ENCODE peak calls at places on chromosomes 2 and 18, in five cellular contexts. B is epithelial cell of esophagus, Q is A549, Z is AG08395, W is Peyer's patch. A is an unnamed sample.

GRCh38 chr2:26911911-26912861 is 58.3 kb upstream of the MAPRE3 start:
- DNase-seq in B (peak; percentile 16), Q (no peak), Z (no peak), W (no peak), A (no peak)

GRCh38 chr2:81853331-81853730 is 1548.8 kb upstream of the LRRTM1 start:
- DNase-seq in B (peak; percentile 2), Q (no peak), Z (no peak), W (no peak), A (no peak)

GRCh38 chr2:237235383-237236095 is 149.8 kb downstream of the COPS8 start:
- DNase-seq in B (no peak), Q (no peak), Z (peak; percentile 70), W (no peak), A (no peak)

GRCh38 chr2:38406597-38407110 is 29.6 kb upstream of the ATL2 start:
- DNase-seq in B (no peak), Q (no peak), Z (no peak), W (no peak), A (peak; percentile 66)

GRCh38 chr2:23565814-23566213 is 180.8 kb downstream of the KLHL29 start:
- DNase-seq in B (no peak), Q (no peak), Z (no peak), W (no peak), A (no peak)

GRCh38 chr2:85804583-85804982 is 50.8 kb downstream of the ATOH8 start:
- DNase-seq in B (peak; percentile 18), Q (peak; percentile 66), Z (peak; percentile 48), W (no peak), A (no peak)

GRCh38 chr2:112622528-112622849 is 23.2 kb upstream of the SLC20A1 start:
- DNase-seq in B (peak; percentile 94), Q (no peak), Z (peak; percentile 75), W (peak; percentile 43), A (no peak)

GRCh38 chr2:48165066-48165753 is 258.9 kb upstream of the FBXO11 start:
- DNase-seq in B (no peak), Q (no peak), Z (no peak), W (no peak), A (no peak)

GRCh38 chr18:67310826-67311225 is 205.7 kb downstream of the DSEL start:
- DNase-seq in B (peak; percentile 56), Q (no peak), Z (peak; percentile 27), W (no peak), A (no peak)

GRCh38 chr2:150578481-150578880 is 91.0 kb upstream of the RND3 start:
- DNase-seq in B (no peak), Q (no peak), Z (no peak), W (no peak), A (no peak)

GRCh38 chr2:56326346-56326741 is 142.6 kb downstream of the CCDC85A start:
- DNase-seq in B (no peak), Q (no peak), Z (no peak), W (no peak), A (no peak)

GRCh38 chr2:42568431-42569115 is at the start of gene MTA3:
- DNase-seq in B (peak; percentile 43), Q (peak; percentile 48), Z (peak; percentile 62), W (peak; percentile 81), A (no peak)

GRCh38 chr2:67667054-67667908 is 270.1 kb downstream of the ETAA1 start:
- DNase-seq in B (no peak), Q (no peak), Z (no peak), W (no peak), A (no peak)

GRCh38 chr2:70705160-70705850 is 62.7 kb downstream of the ADD2 start:
- DNase-seq in B (no peak), Q (no peak), Z (no peak), W (no peak), A (peak; percentile 26)

GRCh38 chr2:6826081-6826913 is 39.4 kb downstream of the CMPK2 start:
- DNase-seq in B (peak; percentile 39), Q (peak; percentile 26), Z (peak; percentile 49), W (peak; percentile 68), A (no peak)

GRCh38 chr2:72497761-72498160 is 328.1 kb downstream of the EXOC6B start:
- DNase-seq in B (no peak), Q (no peak), Z (peak; percentile 3), W (no peak), A (no peak)

GRCh38 chr2:241809383-241810303 is 650 bp downstream of the NEU4 start:
- DNase-seq in B (no peak), Q (no peak), Z (no peak), W (no peak), A (no peak)